ENCODE peak calls at places on chromosomes 6 and 20, in nine cellular contexts. One of them, this sample, is unnamed. For H3K4me1, the result is how much of the 10 kb centered on the place peaks cover.

GRCh38 chr20:61950631-61951010 is 115.1 kb downstream of the TAF4 start:
- DNase-seq in pancreas: no peak
- DNase-seq in tibial nerve: no peak
- DNase-seq in effector memory CD4-positive, alpha-beta T cell: no peak
- DNase-seq in psoas muscle: no peak
- DNase-seq in small intestine: no peak
- DNase-seq in naive thymus-derived CD4-positive, alpha-beta T cell: no peak
- DNase-seq in upper lobe of right lung: peak
- DNase-seq in heart right ventricle: no peak
- DNase-seq in this sample: no peak

GRCh38 chr20:14264869-14265268 is 72.5 kb downstream of the FLRT3 start:
- DNase-seq in upper lobe of right lung: no peak
- DNase-seq in small intestine: peak
- DNase-seq in tibial nerve: no peak
- DNase-seq in pancreas: no peak
- DNase-seq in heart right ventricle: no peak
- DNase-seq in effector memory CD4-positive, alpha-beta T cell: no peak
- DNase-seq in naive thymus-derived CD4-positive, alpha-beta T cell: no peak
- DNase-seq in psoas muscle: no peak
- DNase-seq in this sample: no peak

GRCh38 chr20:1802385-1803215 is 92.6 kb upstream of the SIRPA start:
- DNase-seq in pancreas: no peak
- DNase-seq in effector memory CD4-positive, alpha-beta T cell: no peak
- DNase-seq in small intestine: peak
- DNase-seq in psoas muscle: peak
- DNase-seq in naive thymus-derived CD4-positive, alpha-beta T cell: peak
- DNase-seq in heart right ventricle: peak
- DNase-seq in tibial nerve: no peak
- DNase-seq in upper lobe of right lung: peak
- DNase-seq in this sample: no peak

GRCh38 chr6:127342296-127342945 is 988 bp downstream of the ECHDC1 start:
- DNase-seq in pancreas: no peak
- DNase-seq in effector memory CD4-positive, alpha-beta T cell: no peak
- DNase-seq in upper lobe of right lung: no peak
- DNase-seq in tibial nerve: no peak
- DNase-seq in small intestine: peak
- DNase-seq in heart right ventricle: no peak
- DNase-seq in psoas muscle: no peak
- DNase-seq in naive thymus-derived CD4-positive, alpha-beta T cell: no peak
- DNase-seq in this sample: no peak

GRCh38 chr6:160348552-160349441 is 619 bp downstream of the SLC22A3 start:
- DNase-seq in small intestine: peak
- DNase-seq in tibial nerve: no peak
- DNase-seq in psoas muscle: peak
- DNase-seq in pancreas: peak
- DNase-seq in heart right ventricle: peak
- DNase-seq in upper lobe of right lung: peak
- DNase-seq in naive thymus-derived CD4-positive, alpha-beta T cell: no peak
- DNase-seq in effector memory CD4-positive, alpha-beta T cell: no peak
- DNase-seq in this sample: no peak

GRCh38 chr6:19968201-19968600 is 131.0 kb downstream of the ID4 start:
- DNase-seq in psoas muscle: no peak
- DNase-seq in effector memory CD4-positive, alpha-beta T cell: no peak
- DNase-seq in naive thymus-derived CD4-positive, alpha-beta T cell: no peak
- DNase-seq in small intestine: no peak
- DNase-seq in heart right ventricle: no peak
- DNase-seq in upper lobe of right lung: no peak
- DNase-seq in tibial nerve: no peak
- DNase-seq in pancreas: no peak
- DNase-seq in this sample: no peak

GRCh38 chr20:51938557-51939324 is 136.4 kb upstream of the SALL4 start:
- DNase-seq in tibial nerve: no peak
- DNase-seq in small intestine: no peak
- DNase-seq in effector memory CD4-positive, alpha-beta T cell: no peak
- DNase-seq in upper lobe of right lung: no peak
- DNase-seq in pancreas: no peak
- DNase-seq in naive thymus-derived CD4-positive, alpha-beta T cell: no peak
- DNase-seq in psoas muscle: no peak
- DNase-seq in heart right ventricle: no peak
- DNase-seq in this sample: no peak

GRCh38 chr6:46015119-46015968 is at the start of gene CLIC5:
- DNase-seq in upper lobe of right lung: peak
- DNase-seq in naive thymus-derived CD4-positive, alpha-beta T cell: peak
- DNase-seq in pancreas: peak
- DNase-seq in heart right ventricle: peak
- DNase-seq in tibial nerve: no peak
- DNase-seq in effector memory CD4-positive, alpha-beta T cell: no peak
- DNase-seq in small intestine: peak
- DNase-seq in psoas muscle: peak
- DNase-seq in this sample: peak

GRCh38 chr6:7269816-7270215 is 43.2 kb downstream of the SSR1 start:
- DNase-seq in small intestine: no peak
- DNase-seq in heart right ventricle: no peak
- DNase-seq in naive thymus-derived CD4-positive, alpha-beta T cell: no peak
- DNase-seq in tibial nerve: no peak
- DNase-seq in upper lobe of right lung: no peak
- DNase-seq in effector memory CD4-positive, alpha-beta T cell: no peak
- DNase-seq in psoas muscle: no peak
- DNase-seq in pancreas: no peak
- DNase-seq in this sample: no peak

DNA sequence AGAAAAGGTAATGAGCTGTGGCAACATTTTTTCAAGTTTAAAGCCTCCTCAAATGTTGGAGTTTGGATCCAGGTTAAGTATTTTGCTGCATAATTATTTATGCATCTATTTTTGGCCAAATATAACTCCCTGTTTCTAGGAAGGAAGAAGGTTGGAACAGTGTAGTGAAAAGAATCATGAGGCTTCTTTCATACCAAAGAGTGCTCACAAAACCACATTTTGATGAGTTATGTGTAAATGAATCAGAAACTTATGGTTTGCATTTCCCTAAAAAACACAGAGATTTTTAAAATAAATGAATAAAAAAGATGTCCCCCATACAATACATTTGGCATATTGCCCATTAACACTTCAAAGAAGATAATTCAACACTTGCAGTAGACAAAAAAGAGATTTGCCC is 246.9 kb upstream of the PRDM1 start:
- DNase-seq in tibial nerve: no peak
- DNase-seq in pancreas: no peak
- DNase-seq in effector memory CD4-positive, alpha-beta T cell: no peak
- DNase-seq in small intestine: no peak
- DNase-seq in psoas muscle: no peak
- DNase-seq in naive thymus-derived CD4-positive, alpha-beta T cell: no peak
- DNase-seq in upper lobe of right lung: no peak
- DNase-seq in heart right ventricle: no peak
- DNase-seq in this sample: no peak
- H3K27ac ChIP-seq in tibial nerve: no peak
- H3K27ac ChIP-seq in pancreas: no peak
- H3K27ac ChIP-seq in effector memory CD4-positive, alpha-beta T cell: no peak
- H3K27ac ChIP-seq in small intestine: no peak
- H3K27ac ChIP-seq in psoas muscle: no peak
- H3K27ac ChIP-seq in naive thymus-derived CD4-positive, alpha-beta T cell: no peak
- H3K27ac ChIP-seq in upper lobe of right lung: no peak
- H3K27ac ChIP-seq in heart right ventricle: no peak
- H3K27ac ChIP-seq in this sample: no peak

GRCh38 chr6:51384736-51385135 is 566.1 kb downstream of the TFAP2B start:
- DNase-seq in upper lobe of right lung: no peak
- DNase-seq in pancreas: no peak
- DNase-seq in small intestine: no peak
- DNase-seq in tibial nerve: no peak
- DNase-seq in psoas muscle: no peak
- DNase-seq in effector memory CD4-positive, alpha-beta T cell: no peak
- DNase-seq in naive thymus-derived CD4-positive, alpha-beta T cell: no peak
- DNase-seq in heart right ventricle: no peak
- DNase-seq in this sample: no peak

GRCh38 chr6:51386347-51386836 is 567.7 kb downstream of the TFAP2B start:
- DNase-seq in pancreas: no peak
- DNase-seq in psoas muscle: no peak
- DNase-seq in tibial nerve: no peak
- DNase-seq in naive thymus-derived CD4-positive, alpha-beta T cell: no peak
- DNase-seq in upper lobe of right lung: no peak
- DNase-seq in heart right ventricle: no peak
- DNase-seq in effector memory CD4-positive, alpha-beta T cell: no peak
- DNase-seq in small intestine: no peak
- DNase-seq in this sample: no peak

DNA sequence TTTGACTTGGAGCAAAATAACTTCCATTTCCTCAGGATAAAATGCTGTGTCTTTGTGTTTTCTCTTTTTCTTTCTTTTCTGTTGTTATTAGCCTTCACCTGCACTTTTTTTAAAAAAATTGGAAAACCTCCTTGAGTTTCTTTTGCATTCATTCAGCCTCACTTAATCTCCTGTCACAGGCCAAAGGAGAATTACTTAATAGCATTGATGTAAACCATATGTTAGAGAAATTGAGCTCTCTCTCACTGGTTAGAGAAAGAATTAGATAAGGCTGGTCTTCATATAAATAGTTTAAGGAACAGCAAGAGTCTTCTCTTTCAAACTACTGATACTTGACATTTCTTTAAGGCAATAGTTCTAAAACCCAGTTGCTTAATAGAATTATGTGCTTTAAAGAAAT is 564.2 kb downstream of the TFAP2B start:
- DNase-seq in small intestine: no peak
- DNase-seq in pancreas: no peak
- DNase-seq in naive thymus-derived CD4-positive, alpha-beta T cell: no peak
- DNase-seq in effector memory CD4-positive, alpha-beta T cell: no peak
- DNase-seq in tibial nerve: no peak
- DNase-seq in heart right ventricle: no peak
- DNase-seq in psoas muscle: no peak
- DNase-seq in upper lobe of right lung: no peak
- DNase-seq in this sample: no peak
- H3K4me3 ChIP-seq in small intestine: no peak
- H3K4me3 ChIP-seq in pancreas: no peak
- H3K4me3 ChIP-seq in naive thymus-derived CD4-positive, alpha-beta T cell: no peak
- H3K4me3 ChIP-seq in effector memory CD4-positive, alpha-beta T cell: no peak
- H3K4me3 ChIP-seq in tibial nerve: no peak
- H3K4me3 ChIP-seq in heart right ventricle: no peak
- H3K4me3 ChIP-seq in psoas muscle: no peak
- H3K4me3 ChIP-seq in upper lobe of right lung: no peak
- H3K4me3 ChIP-seq in this sample: no peak

DNA sequence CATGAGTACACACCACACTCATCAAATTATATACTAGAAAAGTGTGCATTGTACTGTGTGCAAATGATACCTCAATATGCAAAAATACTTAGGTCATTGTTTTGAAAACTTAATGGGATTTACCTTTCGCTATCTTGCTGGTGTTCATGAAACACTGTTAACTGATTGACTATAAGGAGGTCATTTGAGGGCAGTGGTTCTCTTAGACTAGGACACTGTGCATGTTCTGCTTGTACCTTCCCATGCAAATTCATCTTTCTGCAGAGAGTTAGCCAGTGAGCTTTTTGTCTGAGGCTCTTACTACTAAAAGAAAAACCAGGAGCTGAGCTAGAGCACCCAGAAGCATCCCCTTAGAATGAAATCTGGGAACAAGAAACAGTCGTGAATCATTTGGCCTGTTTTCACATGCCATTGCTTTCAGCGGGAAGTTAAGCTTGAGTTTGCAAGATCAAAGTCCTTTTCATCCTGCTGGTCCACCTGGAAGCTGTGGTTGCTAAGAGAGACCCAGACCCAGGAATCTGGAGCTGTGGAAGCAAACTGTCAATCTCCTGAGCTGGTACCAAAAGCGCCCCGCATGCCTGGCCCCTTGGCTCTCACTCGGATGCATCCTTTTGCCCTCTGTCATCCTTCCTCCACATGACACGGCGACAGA is 204.9 kb downstream of the TTLL2 start:
- DNase-seq in psoas muscle: no peak
- DNase-seq in pancreas: no peak
- DNase-seq in upper lobe of right lung: no peak
- DNase-seq in naive thymus-derived CD4-positive, alpha-beta T cell: no peak
- DNase-seq in tibial nerve: no peak
- DNase-seq in small intestine: no peak
- DNase-seq in effector memory CD4-positive, alpha-beta T cell: no peak
- DNase-seq in heart right ventricle: no peak
- DNase-seq in this sample: no peak
- H3K4me1 ChIP-seq in psoas muscle: under half
- H3K4me1 ChIP-seq in pancreas: under half
- H3K4me1 ChIP-seq in upper lobe of right lung: under half
- H3K4me1 ChIP-seq in naive thymus-derived CD4-positive, alpha-beta T cell: under half
- H3K4me1 ChIP-seq in tibial nerve: under half
- H3K4me1 ChIP-seq in small intestine: under half
- H3K4me1 ChIP-seq in effector memory CD4-positive, alpha-beta T cell: under half
- H3K4me1 ChIP-seq in heart right ventricle: under half
- H3K4me1 ChIP-seq in this sample: under half

GRCh38 chr20:37990571-37991151 is 42.6 kb downstream of the TTI1 start:
- DNase-seq in naive thymus-derived CD4-positive, alpha-beta T cell: no peak
- DNase-seq in upper lobe of right lung: peak
- DNase-seq in tibial nerve: no peak
- DNase-seq in heart right ventricle: peak
- DNase-seq in effector memory CD4-positive, alpha-beta T cell: no peak
- DNase-seq in psoas muscle: peak
- DNase-seq in pancreas: no peak
- DNase-seq in small intestine: peak
- DNase-seq in this sample: peak
- H3K27ac ChIP-seq in naive thymus-derived CD4-positive, alpha-beta T cell: no peak
- H3K27ac ChIP-seq in upper lobe of right lung: peak
- H3K27ac ChIP-seq in tibial nerve: no peak
- H3K27ac ChIP-seq in heart right ventricle: peak
- H3K27ac ChIP-seq in effector memory CD4-positive, alpha-beta T cell: peak
- H3K27ac ChIP-seq in psoas muscle: peak
- H3K27ac ChIP-seq in pancreas: peak
- H3K27ac ChIP-seq in small intestine: no peak
- H3K27ac ChIP-seq in this sample: peak

DNA sequence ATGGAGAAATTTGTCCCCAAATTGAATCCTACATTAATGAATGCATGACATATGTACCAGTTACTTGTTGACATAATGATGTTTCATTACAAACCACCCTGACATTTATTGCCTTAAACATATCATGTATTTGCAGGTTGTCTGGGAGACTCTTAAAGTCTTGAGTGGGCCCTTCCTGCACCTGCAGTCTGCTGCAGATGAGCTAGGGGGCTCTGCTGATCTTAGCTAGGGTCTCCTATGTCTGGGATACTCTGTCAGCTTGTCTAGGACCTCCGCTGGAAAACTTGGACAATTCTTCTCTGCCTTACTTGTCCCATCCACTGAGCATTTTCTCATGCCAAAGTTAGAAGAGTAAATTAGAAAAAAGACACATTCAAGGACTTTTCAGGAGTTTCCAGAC is 581.6 kb downstream of the HAO1 start:
- DNase-seq in naive thymus-derived CD4-positive, alpha-beta T cell: no peak
- DNase-seq in small intestine: no peak
- DNase-seq in upper lobe of right lung: no peak
- DNase-seq in psoas muscle: no peak
- DNase-seq in heart right ventricle: no peak
- DNase-seq in effector memory CD4-positive, alpha-beta T cell: no peak
- DNase-seq in pancreas: no peak
- DNase-seq in tibial nerve: no peak
- DNase-seq in this sample: no peak
- H3K4me3 ChIP-seq in naive thymus-derived CD4-positive, alpha-beta T cell: no peak
- H3K4me3 ChIP-seq in small intestine: no peak
- H3K4me3 ChIP-seq in upper lobe of right lung: no peak
- H3K4me3 ChIP-seq in psoas muscle: no peak
- H3K4me3 ChIP-seq in heart right ventricle: no peak
- H3K4me3 ChIP-seq in effector memory CD4-positive, alpha-beta T cell: no peak
- H3K4me3 ChIP-seq in pancreas: no peak
- H3K4me3 ChIP-seq in tibial nerve: no peak
- H3K4me3 ChIP-seq in this sample: no peak

GRCh38 chr6:158709809-158710208 is 60.0 kb downstream of the SYTL3 start:
- DNase-seq in pancreas: no peak
- DNase-seq in small intestine: no peak
- DNase-seq in effector memory CD4-positive, alpha-beta T cell: no peak
- DNase-seq in heart right ventricle: no peak
- DNase-seq in upper lobe of right lung: no peak
- DNase-seq in tibial nerve: no peak
- DNase-seq in psoas muscle: no peak
- DNase-seq in naive thymus-derived CD4-positive, alpha-beta T cell: no peak
- DNase-seq in this sample: no peak
- H3K4me1 ChIP-seq in pancreas: under half
- H3K4me1 ChIP-seq in small intestine: under half
- H3K4me1 ChIP-seq in effector memory CD4-positive, alpha-beta T cell: under half
- H3K4me1 ChIP-seq in heart right ventricle: under half
- H3K4me1 ChIP-seq in upper lobe of right lung: under half
- H3K4me1 ChIP-seq in tibial nerve: under half
- H3K4me1 ChIP-seq in psoas muscle: under half
- H3K4me1 ChIP-seq in naive thymus-derived CD4-positive, alpha-beta T cell: under half
- H3K4me1 ChIP-seq in this sample: under half